ENCODE peak calls at places on chromosomes 6 and 20, in seven cellular contexts. R, W, Y, I, S, E and D are unnamed samples.

GRCh38 chr6:84618046-84618752 is 146.2 kb downstream of the TBX18 start:
- DNase-seq in R (no peak), W (peak; percentile 95), Y (no peak), I (peak; percentile 73), S (no peak), E (peak; percentile 88), D (no peak)

GRCh38 chr6:52566201-52566600 is 10.7 kb downstream of the TRAM2 start:
- DNase-seq in R (no peak), W (no peak), Y (no peak), I (no peak), S (no peak), E (peak; percentile 15), D (no peak)

GRCh38 chr20:33110147-33110825 is 30.8 kb downstream of the BPIFB4 start:
- DNase-seq in R (no peak), W (no peak), Y (no peak), I (no peak), S (no peak), E (no peak), D (no peak)

GRCh38 chr6:52877168-52877567 is 32.3 kb downstream of the GSTA3 start:
- DNase-seq in R (no peak), W (peak; percentile 92), Y (no peak), I (peak; percentile 91), S (no peak), E (peak; percentile 95), D (no peak)

GRCh38 chr6:157281570-157281969 is 41.7 kb downstream of the TMEM242 start:
- DNase-seq in R (no peak), W (no peak), Y (peak; percentile 76), I (no peak), S (no peak), E (no peak), D (no peak)

GRCh38 chr6:25953733-25954132 is 8.9 kb upstream of the TRIM38 start:
- DNase-seq in R (no peak), W (no peak), Y (no peak), I (no peak), S (no peak), E (no peak), D (no peak)

GRCh38 chr6:26306248-26306647 is 58.8 kb upstream of the BTN3A2 start:
- DNase-seq in R (no peak), W (no peak), Y (no peak), I (no peak), S (no peak), E (no peak), D (no peak)

GRCh38 chr6:4155848-4156466 is 20.6 kb upstream of the ECI2 start:
- DNase-seq in R (peak; percentile 70), W (peak; percentile 83), Y (peak; percentile 92), I (peak; percentile 86), S (peak; percentile 71), E (peak; percentile 91), D (peak; percentile 84)

GRCh38 chr6:156437084-156437879 is 339.9 kb upstream of the ARID1B start:
- DNase-seq in R (no peak), W (no peak), Y (no peak), I (peak; percentile 20), S (no peak), E (no peak), D (no peak)

GRCh38 chr20:53656653-53657288 is 63.1 kb upstream of the ZNF217 start:
- DNase-seq in R (no peak), W (peak; percentile 58), Y (no peak), I (peak; percentile 87), S (no peak), E (peak; percentile 80), D (no peak)

GRCh38 chr6:113185299-113185698 is 671.8 kb upstream of the MARCKS start:
- DNase-seq in R (no peak), W (no peak), Y (no peak), I (no peak), S (no peak), E (no peak), D (no peak)

GRCh38 chr6:16514249-16514648 is 247.0 kb downstream of the ATXN1 start:
- DNase-seq in R (no peak), W (peak; percentile 76), Y (peak; percentile 71), I (peak; percentile 78), S (no peak), E (peak; percentile 88), D (peak; percentile 7)

GRCh38 chr20:5119435-5120188 is at the start of gene PCNA:
- DNase-seq in R (peak; percentile 92), W (peak; percentile 98), Y (peak; percentile 98), I (peak; percentile 98), S (peak; percentile 94), E (peak; percentile 98), D (peak; percentile 89)
- TF ChIP-seq CTCF in R (no peak), W (no peak), Y (no peak), I (no peak), S (peak; percentile 8), E (no peak), D (no peak)

DNA sequence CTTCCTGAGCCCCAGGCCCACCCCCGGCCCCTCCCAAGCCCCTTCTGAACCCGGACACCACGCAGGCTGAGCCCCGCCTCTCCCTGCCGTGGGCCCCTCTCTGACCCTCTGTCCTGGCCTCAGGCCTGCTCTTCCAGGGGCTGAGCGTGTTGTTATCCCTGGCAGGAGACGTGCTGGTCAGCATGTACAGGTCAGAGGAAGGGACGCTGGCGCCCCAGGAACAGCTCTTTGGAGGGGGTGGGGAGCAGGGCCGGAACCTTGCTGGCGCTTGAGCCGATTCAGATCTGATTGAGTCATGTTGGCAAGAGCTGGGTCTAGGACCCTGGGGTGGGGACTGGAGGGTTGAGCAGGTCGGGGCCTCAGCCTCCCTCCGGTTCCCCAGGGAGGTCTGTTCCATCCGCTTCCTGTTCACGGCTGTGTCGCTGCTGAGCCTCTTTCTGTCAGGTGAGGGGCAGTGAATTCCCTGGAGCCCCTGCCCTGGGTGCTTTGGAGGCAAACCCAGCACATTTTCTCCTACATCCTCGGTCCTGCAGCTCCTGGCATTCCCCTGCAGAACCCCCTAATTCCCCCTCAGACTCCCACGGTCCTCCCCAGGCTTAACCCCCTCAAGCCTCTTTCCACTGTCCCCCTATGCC is 1.9 kb downstream of the SPAG4 start:
- DNase-seq in R (peak; percentile 25), W (peak; percentile 59), Y (peak; percentile 88), I (peak; percentile 59), S (peak; percentile 64), E (peak; percentile 73), D (peak; percentile 33)
- TF ChIP-seq CTCF in R (no peak), W (peak; percentile 46), Y (peak; percentile 71), I (peak; percentile 45), S (peak; percentile 45), E (peak; percentile 50), D (peak; percentile 42)

DNA sequence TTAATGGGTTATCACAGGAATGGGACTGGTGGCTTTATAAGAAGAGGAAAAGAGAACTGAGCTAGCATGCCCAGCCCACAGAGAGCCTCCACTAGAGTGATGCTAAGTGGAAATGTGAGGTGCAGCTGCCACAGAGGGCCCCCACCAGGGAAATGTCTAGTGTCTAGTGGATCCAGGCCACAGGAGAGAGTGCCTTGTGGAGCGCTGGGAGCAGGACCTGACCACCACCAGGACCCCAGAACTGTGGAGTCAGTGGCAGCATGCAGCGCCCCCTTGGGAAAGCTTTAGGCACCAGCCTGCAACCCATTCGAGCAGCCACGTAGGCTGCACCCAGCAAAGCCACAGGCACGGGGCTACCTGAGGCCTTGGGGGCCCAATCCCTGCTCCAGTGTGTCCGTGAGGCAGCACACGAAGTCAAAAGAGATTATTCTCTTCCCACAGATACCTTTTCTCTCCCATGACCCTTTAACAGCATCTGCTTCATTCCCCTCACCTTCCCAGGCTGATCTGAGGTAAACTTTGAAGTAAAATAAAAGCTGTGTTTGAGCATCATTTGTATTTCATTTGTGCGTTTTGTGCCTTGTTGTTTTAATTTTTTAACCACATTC is 4.4 kb downstream of the HLA-E start:
- DNase-seq in R (no peak), W (no peak), Y (peak; percentile 84), I (no peak), S (no peak), E (no peak), D (no peak)
- TF ChIP-seq CTCF in R (peak; percentile 31), W (no peak), Y (peak; percentile 77), I (peak; percentile 27), S (no peak), E (peak; percentile 39), D (peak; percentile 35)

DNA sequence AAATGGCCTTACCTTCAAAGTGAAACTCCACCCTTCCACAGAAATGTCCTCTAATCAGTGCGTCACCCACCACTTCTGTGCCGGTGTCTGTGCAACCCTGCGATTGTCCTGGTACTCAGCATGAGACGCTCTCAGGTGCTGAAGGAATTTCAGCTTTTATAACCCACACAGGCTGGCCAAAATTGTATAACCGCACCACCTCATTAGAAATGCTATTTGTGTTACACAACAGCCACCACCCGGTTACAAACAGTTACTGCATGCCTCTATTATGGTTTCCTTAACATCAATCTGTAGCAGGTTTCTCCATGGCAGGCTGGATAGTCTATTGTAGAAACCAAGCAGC is 51.5 kb downstream of the SLC23A2 start:
- DNase-seq in R (peak; percentile 9), W (peak; percentile 45), Y (peak; percentile 56), I (peak; percentile 56), S (no peak), E (peak; percentile 73), D (no peak)
- TF ChIP-seq CTCF in R (peak; percentile 43), W (peak; percentile 63), Y (peak; percentile 71), I (peak; percentile 73), S (peak; percentile 69), E (peak; percentile 71), D (peak; percentile 65)

DNA sequence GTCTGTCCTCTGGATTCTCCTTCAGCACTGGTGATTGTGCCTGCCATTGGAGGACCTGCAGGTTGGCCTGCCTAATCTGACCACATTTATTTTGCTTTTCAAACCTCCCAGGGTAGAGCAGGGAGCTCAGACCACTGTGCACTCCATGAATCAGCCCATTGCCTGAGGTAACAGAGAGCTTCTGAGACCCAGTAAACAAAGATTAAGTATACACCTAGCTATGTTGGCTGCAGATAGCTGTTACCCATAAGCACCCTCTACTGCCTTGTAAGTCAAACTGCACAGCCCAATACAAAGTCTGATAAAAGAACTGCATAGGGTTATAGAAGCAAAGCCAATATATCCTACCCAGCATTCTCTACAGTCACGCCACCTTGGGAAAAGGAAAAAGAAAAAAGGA is 338.7 kb downstream of the HTR1B start:
- DNase-seq in R (no peak), W (peak; percentile 8), Y (no peak), I (peak; percentile 40), S (no peak), E (peak; percentile 67), D (no peak)
- TF ChIP-seq CTCF in R (no peak), W (peak; percentile 26), Y (peak; percentile 50), I (peak; percentile 53), S (no peak), E (peak; percentile 61), D (no peak)

GRCh38 chr20:63253438-63254236 is 626 bp downstream of the NKAIN4 start:
- DNase-seq in R (no peak), W (no peak), Y (peak; percentile 79), I (no peak), S (no peak), E (no peak), D (peak; percentile 70)

GRCh38 chr20:63254237-63254535 is at the start of gene NKAIN4:
- DNase-seq in R (no peak), W (no peak), Y (peak; percentile 63), I (no peak), S (no peak), E (no peak), D (no peak)

GRCh38 chr20:63255911-63256704 is 1.8 kb upstream of the NKAIN4 start:
- DNase-seq in R (no peak), W (no peak), Y (no peak), I (no peak), S (no peak), E (no peak), D (no peak)

GRCh38 chr20:63253065-63253437 is 1.2 kb downstream of the NKAIN4 start:
- DNase-seq in R (no peak), W (no peak), Y (no peak), I (no peak), S (no peak), E (no peak), D (no peak)

GRCh38 chr20:63254536-63255384 is 497 bp upstream of the NKAIN4 start:
- DNase-seq in R (no peak), W (no peak), Y (peak; percentile 82), I (no peak), S (no peak), E (no peak), D (peak; percentile 31)
- TF ChIP-seq CTCF in R (no peak), W (peak; percentile 15), Y (peak; percentile 58), I (no peak), S (no peak), E (no peak), D (no peak)

GRCh38 chr20:20452254-20452676 is 84.4 kb downstream of the INSM1 start:
- DNase-seq in R (peak; percentile 28), W (peak; percentile 72), Y (peak; percentile 90), I (peak; percentile 38), S (peak; percentile 27), E (peak; percentile 59), D (peak; percentile 69)
- TF ChIP-seq CTCF in R (no peak), W (no peak), Y (peak; percentile 39), I (no peak), S (no peak), E (no peak), D (peak; percentile 22)